ENCODE peak calls at places on chromosomes 13 and 19, in eight cellular contexts. S is ovary, B is stomach, L is thyroid gland, V is breast epithelium, I is uterus, M is gastrocnemius medialis, Q is A549. A is an unnamed sample.

GRCh38 chr13:114031631-114032030 is 57.8 kb upstream of the C13orf46 start:
- DNase-seq in I (no peak), V (no peak), M (no peak), Q (no peak), B (no peak), S (peak), L (no peak), A (peak)

GRCh38 chr13:93146584-93147292 is 79.9 kb upstream of the GPC6 start:
- DNase-seq in L (no peak), V (no peak), S (no peak), B (no peak), I (no peak), Q (no peak), M (no peak), A (no peak)

GRCh38 chr19:40813182-40813581 is 14.2 kb downstream of the EGLN2 start:
- DNase-seq in Q (no peak), V (peak), L (peak), S (peak), I (peak), B (no peak), M (no peak), A (no peak)

GRCh38 chr19:4482721-4483120 is 10.6 kb downstream of the HDGFL2 start:
- DNase-seq in L (no peak), M (no peak), S (no peak), V (no peak), B (no peak), I (no peak), Q (no peak), A (no peak)

GRCh38 chr13:77696006-77696862 is 1.3 kb upstream of the SLAIN1 start:
- DNase-seq in Q (no peak), M (no peak), B (no peak), I (no peak), V (no peak), L (no peak), S (no peak), A (no peak)

GRCh38 chr19:10069046-10069445 is 17.1 kb upstream of the SHFL start:
- DNase-seq in S (no peak), I (no peak), Q (no peak), V (no peak), B (no peak), L (no peak), M (no peak), A (no peak)

GRCh38 chr19:49355890-49356289 is 6.3 kb downstream of the TEAD2 start:
- DNase-seq in Q (no peak), M (no peak), L (peak), S (no peak), V (peak), I (peak), B (no peak), A (no peak)

GRCh38 chr13:112454648-112455334 is 78.6 kb downstream of the SPACA7 start:
- DNase-seq in M (no peak), B (no peak), Q (no peak), V (no peak), L (no peak), S (no peak), I (no peak), A (peak)

GRCh38 chr13:32902898-32903297 is 113.3 kb upstream of the KL start:
- DNase-seq in I (peak), B (peak), M (peak), V (peak), L (peak), Q (no peak), S (peak), A (peak)

GRCh38 chr19:35013820-35014754 is 14.0 kb downstream of the GRAMD1A start:
- DNase-seq in M (no peak), Q (no peak), S (no peak), V (no peak), L (no peak), B (no peak), I (no peak), A (no peak)

GRCh38 chr19:32971715-32972540 is at the start of the genes CEP89 and FAAP24:
- DNase-seq in V (peak), L (peak), I (peak), Q (peak), M (peak), S (peak), B (peak), A (peak)
- TF ChIP-seq POLR2A in V (no peak), L (peak), I (peak), Q (peak), M (no peak), S (no peak), B (no peak), A (peak)

GRCh38 chr19:56725829-56726424 is 54.4 kb upstream of the ZNF835 start:
- DNase-seq in V (no peak), I (no peak), M (no peak), L (peak), B (no peak), S (no peak), Q (peak), A (no peak)
- TF ChIP-seq CTCF in V (no peak), I (peak), M (no peak), L (peak), B (no peak), S (peak), Q (no peak), A (peak)

GRCh38 chr13:46179576-46180368 is 2.2 kb downstream of the LCP1 start:
- DNase-seq in V (no peak), I (no peak), L (peak), Q (no peak), M (peak), B (peak), S (no peak), A (peak)
- TF ChIP-seq POLR2A in V (no peak), I (no peak), L (no peak), Q (no peak), M (no peak), B (no peak), S (no peak), A (no peak)

GRCh38 chr13:45464687-45465453 is at the start of gene COG3:
- DNase-seq in Q (peak), B (peak), I (peak), V (peak), S (peak), L (peak), M (peak), A (peak)
- TF ChIP-seq CTCF in Q (no peak), B (no peak), I (no peak), V (no peak), S (no peak), L (no peak), M (no peak), A (peak)

GRCh38 chr13:38309397-38309796 is 40.3 kb upstream of the UFM1 start:
- DNase-seq in I (no peak), V (no peak), B (no peak), S (no peak), L (no peak), Q (no peak), M (no peak), A (no peak)
- TF ChIP-seq POLR2A in I (no peak), V (no peak), B (no peak), S (no peak), L (no peak), Q (no peak), M (no peak), A (no peak)

DNA sequence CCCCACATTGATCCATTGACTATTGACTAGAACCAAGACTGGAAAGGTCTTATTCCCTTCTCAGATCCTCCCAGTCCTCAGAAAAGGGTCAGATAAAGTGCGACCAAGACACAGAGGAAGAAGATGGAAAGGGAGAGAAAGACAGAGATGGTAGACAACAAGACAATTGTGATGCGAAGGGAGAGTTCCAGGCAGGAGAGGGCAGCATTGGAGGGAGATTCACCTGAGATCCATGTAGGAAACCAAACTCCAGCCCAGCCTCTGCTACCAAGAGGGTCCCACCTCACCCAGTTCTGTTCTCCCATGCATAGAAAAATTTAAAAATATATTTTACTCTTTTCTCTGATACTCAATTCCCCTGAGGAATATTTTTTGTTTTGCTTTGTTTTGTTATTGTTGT is 67.3 kb upstream of the TSHZ3 start:
- DNase-seq in M (no peak), L (no peak), B (no peak), V (no peak), Q (no peak), I (no peak), S (no peak), A (no peak)
- TF ChIP-seq CTCF in M (no peak), L (no peak), B (no peak), V (no peak), Q (no peak), I (no peak), S (no peak), A (no peak)

A was measured in heart left ventricle.